ENCODE peak calls at places on chromosomes 16 and 17, in five cellular contexts. R is neural progenitor cell, X is cardiac fibroblast, V is NB4, K is sigmoid colon. P is an unnamed sample.
A peak's percentile ranks its signal among the peaks of the same experiment; 100 is the strongest.

GRCh38 chr16:31010539-31010938 is at the start of gene STX1B:
- DNase-seq in V (no peak), R (peak; percentile 89), K (no peak), X (no peak), P (no peak)

GRCh38 chr17:73584987-73585386 is 59.3 kb downstream of the SDK2 start:
- DNase-seq in K (no peak), V (no peak), X (no peak), R (no peak), P (no peak)

GRCh38 chr17:74860999-74861553 is 1.4 kb upstream of the GRIN2C start:
- DNase-seq in R (peak; percentile 62), X (no peak), V (no peak), K (no peak), P (no peak)

GRCh38 chr16:71723537-71724319 is 773 bp downstream of the PHLPP2 start:
- DNase-seq in X (peak; percentile 53), R (peak; percentile 95), V (peak; percentile 78), K (peak; percentile 87), P (peak; percentile 31)

GRCh38 chr17:66829883-66830282 is 5.0 kb upstream of the CACNG5 start:
- DNase-seq in X (no peak), K (peak; percentile 28), V (no peak), R (peak; percentile 61), P (no peak)

GRCh38 chr17:82933006-82933310 is 93.1 kb upstream of the ZNF750 start:
- DNase-seq in R (no peak), V (no peak), X (no peak), K (peak; percentile 56), P (no peak)

GRCh38 chr16:14028207-14028606 is 42.9 kb upstream of the MRTFB start:
- DNase-seq in X (no peak), K (no peak), R (no peak), V (no peak), P (no peak)

GRCh38 chr16:47017636-47018035 is 44.2 kb upstream of the DNAJA2 start:
- DNase-seq in R (no peak), X (no peak), K (no peak), V (no peak), P (no peak)

GRCh38 chr17:44556114-44556853 is 1.0 kb upstream of the FZD2 start:
- DNase-seq in X (peak; percentile 69), V (peak; percentile 71), R (peak; percentile 98), K (peak; percentile 68), P (no peak)

GRCh38 chr16:67666032-67666537 is 465 bp downstream of the ENKD1 start:
- DNase-seq in R (peak; percentile 79), X (peak; percentile 39), V (peak; percentile 61), K (peak; percentile 78), P (no peak)

GRCh38 chr16:31414706-31415105 is 13.5 kb downstream of the COX6A2 start:
- DNase-seq in K (no peak), V (no peak), X (no peak), R (no peak), P (no peak)

GRCh38 chr17:63716426-63716825 is 16.5 kb upstream of the LIMD2 start:
- DNase-seq in K (no peak), X (no peak), R (no peak), V (no peak), P (no peak)

GRCh38 chr16:25550647-25551046 is 141.1 kb upstream of the HS3ST4 start:
- DNase-seq in R (no peak), K (no peak), V (no peak), X (no peak), P (no peak)

GRCh38 chr17:50184611-50185398 is 16.6 kb downstream of the COL1A1 start:
- DNase-seq in X (peak; percentile 72), V (peak; percentile 74), R (peak; percentile 31), K (peak; percentile 92), P (no peak)

GRCh38 chr16:46830417-46830901 is 521 bp downstream of the C16orf87 start:
- DNase-seq in R (peak; percentile 74), V (peak; percentile 60), X (peak; percentile 14), K (no peak), P (no peak)

GRCh38 chr16:85471469-85472431 is 141.4 kb upstream of the GSE1 start:
- DNase-seq in X (no peak), K (peak; percentile 67), R (no peak), V (no peak), P (no peak)

GRCh38 chr16:4373909-4374742 is 2.5 kb downstream of the VASN start:
- DNase-seq in V (no peak), R (peak; percentile 78), K (peak; percentile 95), X (peak; percentile 92), P (peak; percentile 88)

GRCh38 chr17:2309338-2310143 is 5.8 kb downstream of the SRR start:
- DNase-seq in K (no peak), R (no peak), X (peak; percentile 15), V (no peak), P (no peak)

GRCh38 chr16:23516366-23517137 is 6.3 kb upstream of the GGA2 start:
- DNase-seq in R (no peak), V (peak; percentile 82), X (no peak), K (no peak), P (no peak)

GRCh38 chr17:28574536-28574935 is 2.2 kb downstream of the ALDOC start:
- DNase-seq in X (no peak), K (no peak), R (no peak), V (no peak), P (no peak)

GRCh38 chr17:28573966-28574480 is 2.7 kb downstream of the ALDOC start:
- DNase-seq in K (no peak), R (no peak), X (no peak), V (no peak), P (no peak)

GRCh38 chr17:28576758-28577465 is at the start of gene ALDOC:
- DNase-seq in R (peak; percentile 97), V (peak; percentile 97), X (peak; percentile 90), K (peak; percentile 97), P (peak; percentile 87)

GRCh38 chr17:28573521-28573920 is 2.2 kb upstream of the PIGS start:
- DNase-seq in R (no peak), V (no peak), X (no peak), K (no peak), P (no peak)

DNA sequence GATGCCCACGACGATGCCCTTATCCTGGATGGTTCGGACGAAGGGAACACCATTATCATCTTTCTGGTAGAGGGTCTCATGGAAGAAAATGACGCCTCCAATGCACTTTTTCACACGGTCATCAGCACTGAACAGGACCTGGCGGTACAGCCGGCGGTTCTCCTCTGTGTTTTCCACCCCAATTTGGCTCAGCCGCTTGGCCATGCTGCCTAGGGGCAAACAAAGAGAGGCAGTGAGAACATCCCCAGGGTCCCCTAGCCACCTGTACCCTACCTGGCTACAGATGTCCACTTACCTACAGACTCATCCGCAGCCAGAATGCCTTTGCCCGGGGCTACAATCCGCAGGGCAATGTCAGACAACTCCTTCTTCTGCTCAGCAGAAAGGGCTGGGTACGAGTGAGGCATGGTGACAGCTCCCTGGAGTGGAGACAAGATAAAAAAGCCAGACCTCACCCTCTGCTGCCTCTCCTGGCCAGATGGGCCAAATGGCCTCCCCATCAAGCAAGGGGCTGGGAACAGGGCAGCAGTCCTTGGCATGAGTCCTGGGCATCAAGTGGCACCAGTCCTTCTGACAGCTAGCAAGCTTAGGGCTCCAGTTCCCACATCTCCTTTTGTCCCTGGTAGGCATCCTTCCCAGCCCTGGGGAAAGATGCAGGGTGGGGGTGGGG is 1.4 kb downstream of the ALDOC start:
- DNase-seq in X (no peak), R (peak; percentile 17), V (no peak), K (no peak), P (no peak)
- H3K4me3 ChIP-seq in X (no peak overlapping the region), R (no peak overlapping the region), V (no peak overlapping the region), K (no peak overlapping the region), P (no peak overlapping the region)

GRCh38 chr17:7174603-7175362 is 4.4 kb downstream of the ASGR1 start:
- DNase-seq in X (no peak), K (no peak), R (no peak), V (no peak), P (no peak)

GRCh38 chr17:7175363-7175733 is 3.8 kb downstream of the ASGR1 start:
- DNase-seq in V (no peak), X (no peak), K (no peak), R (no peak), P (no peak)

GRCh38 chr17:7176870-7177209 is 2.3 kb downstream of the ASGR1 start:
- DNase-seq in R (peak; percentile 60), K (no peak), V (no peak), X (no peak), P (no peak)

GRCh38 chr17:7176107-7176851 is 2.9 kb downstream of the ASGR1 start:
- DNase-seq in K (no peak), R (no peak), V (no peak), X (no peak), P (no peak)

GRCh38 chr17:7173687-7174602 is 5.2 kb downstream of the ASGR1 start:
- DNase-seq in X (no peak), K (peak; percentile 76), V (no peak), R (peak; percentile 93), P (no peak)
- TF ChIP-seq CTCF in X (no peak), K (no peak), V (no peak), R (peak; percentile 60), P (peak; percentile 31)

GRCh38 chr16:51637744-51638100 is 486.7 kb upstream of the SALL1 start:
- DNase-seq in K (no peak), V (peak; percentile 10), R (peak; percentile 52), X (no peak), P (no peak)
- H3K4me3 ChIP-seq in K (no peak overlapping the region), V (no peak overlapping the region), R (peak overlapping the region; percentile 17), X (no peak overlapping the region), P (no peak overlapping the region)

GRCh38 chr17:48912476-48912875 is 4.3 kb downstream of the UBE2Z start:
- DNase-seq in V (no peak), K (no peak), R (no peak), X (no peak), P (no peak)

GRCh38 chr17:48910370-48910769 is 2.2 kb downstream of the UBE2Z start:
- DNase-seq in X (no peak), K (no peak), V (no peak), R (no peak), P (no peak)

GRCh38 chr17:48909796-48910195 is 1.6 kb downstream of the UBE2Z start:
- DNase-seq in R (no peak), K (no peak), X (no peak), V (no peak), P (no peak)

DNA sequence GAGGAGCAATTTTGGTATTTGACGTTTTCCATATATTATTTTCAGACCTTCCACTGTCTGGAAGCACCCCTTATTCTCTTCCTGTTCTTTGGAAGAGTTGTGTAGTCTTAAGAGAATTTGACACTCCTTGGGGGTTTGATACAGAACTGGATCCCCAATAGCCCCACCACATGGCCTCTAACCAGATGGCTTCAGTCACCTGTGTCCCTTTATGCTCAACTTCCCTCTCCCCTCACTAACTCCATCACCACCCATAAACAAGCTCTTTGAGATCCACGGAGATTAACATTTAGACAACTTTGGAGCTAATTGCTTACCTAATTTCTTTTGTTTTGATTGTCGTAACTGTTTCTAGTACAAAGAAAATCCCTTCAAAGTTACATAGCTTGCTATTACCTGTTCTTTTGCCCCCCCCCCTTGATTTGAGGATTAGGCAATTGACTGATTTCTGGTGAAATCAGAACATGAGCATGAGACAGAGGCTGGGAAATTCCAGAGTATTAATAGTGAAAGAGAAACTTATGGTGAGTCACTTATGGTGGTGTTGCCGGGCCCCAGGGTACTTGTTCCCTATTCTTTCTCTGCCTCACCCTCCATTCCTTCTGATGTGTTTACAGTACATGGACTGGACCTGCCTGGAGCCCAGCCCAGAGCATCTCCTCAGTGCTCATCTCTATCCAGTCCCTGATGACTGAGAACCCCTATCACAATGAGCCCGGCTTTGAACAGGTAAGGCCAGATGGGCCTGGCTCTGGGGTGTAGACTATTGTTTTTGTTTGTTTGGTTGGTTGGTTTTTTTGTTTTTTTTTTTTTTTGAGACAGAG is 7.5 kb downstream of the UBE2Z start:
- DNase-seq in X (peak; percentile 95), K (no peak), V (peak; percentile 35), R (no peak), P (peak; percentile 80)
- TF ChIP-seq CTCF in X (no peak), K (no peak), V (no peak), R (no peak), P (no peak)